ENCODE peak calls at places on chromosomes 13 and 19, in four cellular contexts. One of them, this sample, is unnamed.

GRCh38 chr13:34357435-34358232 is 539.7 kb downstream of the RFC3 start:
- DNase-seq in nephron progenitor cell: no peak
- DNase-seq in adrenal gland: peak; percentile 70
- DNase-seq in HFF-Myc: peak; percentile 69
- DNase-seq in this sample: no peak

GRCh38 chr13:97076898-97077297 is 82.6 kb upstream of the OXGR1 start:
- DNase-seq in HFF-Myc: no peak
- DNase-seq in nephron progenitor cell: no peak
- DNase-seq in adrenal gland: no peak
- DNase-seq in this sample: no peak

GRCh38 chr13:21120191-21120590 is 56.2 kb downstream of the SKA3 start:
- DNase-seq in nephron progenitor cell: no peak
- DNase-seq in HFF-Myc: no peak
- DNase-seq in adrenal gland: no peak
- DNase-seq in this sample: no peak

GRCh38 chr13:99542788-99543406 is 41.6 kb downstream of the TM9SF2 start:
- DNase-seq in nephron progenitor cell: no peak
- DNase-seq in HFF-Myc: no peak
- DNase-seq in adrenal gland: no peak
- DNase-seq in this sample: no peak

GRCh38 chr19:3142292-3142670 is 6.4 kb downstream of the GNA15 start:
- DNase-seq in nephron progenitor cell: no peak
- DNase-seq in HFF-Myc: no peak
- DNase-seq in adrenal gland: no peak
- DNase-seq in this sample: no peak

GRCh38 chr19:42455621-42456081 is 12.9 kb upstream of the CXCL17 start:
- DNase-seq in adrenal gland: no peak
- DNase-seq in HFF-Myc: no peak
- DNase-seq in nephron progenitor cell: no peak
- DNase-seq in this sample: no peak

GRCh38 chr13:31896427-31896826 is 135.1 kb upstream of the FRY start:
- DNase-seq in adrenal gland: no peak
- DNase-seq in HFF-Myc: no peak
- DNase-seq in nephron progenitor cell: no peak
- DNase-seq in this sample: no peak

GRCh38 chr19:13033819-13034611 is 38.7 kb downstream of the NFIX start:
- DNase-seq in adrenal gland: peak; percentile 94
- DNase-seq in nephron progenitor cell: peak; percentile 61
- DNase-seq in HFF-Myc: no peak
- DNase-seq in this sample: no peak

GRCh38 chr19:32830231-32831014 is 39.1 kb downstream of the SLC7A9 start:
- DNase-seq in adrenal gland: no peak
- DNase-seq in nephron progenitor cell: no peak
- DNase-seq in HFF-Myc: no peak
- DNase-seq in this sample: no peak

GRCh38 chr13:110680852-110681251 is 25.1 kb downstream of the CARS2 start:
- DNase-seq in HFF-Myc: no peak
- DNase-seq in adrenal gland: no peak
- DNase-seq in nephron progenitor cell: peak; percentile 19
- DNase-seq in this sample: no peak

GRCh38 chr19:3343619-3344502 is 22.5 kb upstream of the NFIC start:
- DNase-seq in HFF-Myc: no peak
- DNase-seq in nephron progenitor cell: no peak
- DNase-seq in adrenal gland: peak; percentile 96
- DNase-seq in this sample: peak; percentile 69

GRCh38 chr19:50447053-50447452 is 14.4 kb downstream of the MYBPC2 start:
- DNase-seq in HFF-Myc: no peak
- DNase-seq in nephron progenitor cell: no peak
- DNase-seq in adrenal gland: no peak
- DNase-seq in this sample: no peak

GRCh38 chr13:114161644-114162532 is 17.2 kb upstream of the CFAP97D2 start:
- DNase-seq in adrenal gland: peak; percentile 62
- DNase-seq in nephron progenitor cell: no peak
- DNase-seq in HFF-Myc: no peak
- DNase-seq in this sample: peak; percentile 46

GRCh38 chr13:80312967-80313366 is 28.0 kb downstream of the SPRY2 start:
- DNase-seq in HFF-Myc: no peak
- DNase-seq in nephron progenitor cell: no peak
- DNase-seq in adrenal gland: no peak
- DNase-seq in this sample: no peak

GRCh38 chr13:30376426-30377311 is 45.6 kb upstream of the UBE2L5 start:
- DNase-seq in nephron progenitor cell: no peak
- DNase-seq in adrenal gland: no peak
- DNase-seq in HFF-Myc: no peak
- DNase-seq in this sample: no peak

GRCh38 chr13:66483712-66484111 is 746.4 kb downstream of the PCDH9 start:
- DNase-seq in HFF-Myc: no peak
- DNase-seq in nephron progenitor cell: no peak
- DNase-seq in adrenal gland: no peak
- DNase-seq in this sample: no peak

GRCh38 chr19:13037161-13037560 is 41.9 kb downstream of the NFIX start:
- DNase-seq in nephron progenitor cell: no peak
- DNase-seq in adrenal gland: no peak
- DNase-seq in HFF-Myc: no peak
- DNase-seq in this sample: no peak

GRCh38 chr19:31418055-31418454 is 68.8 kb upstream of the TSHZ3 start:
- DNase-seq in nephron progenitor cell: no peak
- DNase-seq in adrenal gland: no peak
- DNase-seq in HFF-Myc: no peak
- DNase-seq in this sample: no peak

GRCh38 chr13:38348890-38349289 is 761 bp upstream of the UFM1 start:
- DNase-seq in adrenal gland: no peak
- DNase-seq in nephron progenitor cell: peak; percentile 6
- DNase-seq in HFF-Myc: no peak
- DNase-seq in this sample: no peak

GRCh38 chr19:31179471-31179852 is 169.8 kb downstream of the TSHZ3 start:
- DNase-seq in adrenal gland: no peak
- DNase-seq in HFF-Myc: no peak
- DNase-seq in nephron progenitor cell: no peak
- DNase-seq in this sample: no peak

GRCh38 chr13:30126903-30127428 is 180.4 kb downstream of the KATNAL1 start:
- DNase-seq in adrenal gland: no peak
- DNase-seq in nephron progenitor cell: no peak
- DNase-seq in HFF-Myc: no peak
- DNase-seq in this sample: no peak

GRCh38 chr19:35284153-35285140 is 2.1 kb downstream of the HAMP start:
- DNase-seq in nephron progenitor cell: no peak
- DNase-seq in HFF-Myc: no peak
- DNase-seq in adrenal gland: no peak
- DNase-seq in this sample: no peak

GRCh38 chr13:92842145-92842544 is 384.5 kb upstream of the GPC6 start:
- DNase-seq in HFF-Myc: peak; percentile 46
- DNase-seq in adrenal gland: no peak
- DNase-seq in nephron progenitor cell: no peak
- DNase-seq in this sample: no peak

GRCh38 chr13:41401371-41401770 is 56.0 kb upstream of the RGCC start:
- DNase-seq in HFF-Myc: no peak
- DNase-seq in nephron progenitor cell: no peak
- DNase-seq in adrenal gland: no peak
- DNase-seq in this sample: no peak

GRCh38 chr13:110581489-110582185 is 20.1 kb upstream of the RAB20 start:
- DNase-seq in HFF-Myc: no peak
- DNase-seq in nephron progenitor cell: no peak
- DNase-seq in adrenal gland: no peak
- DNase-seq in this sample: no peak

GRCh38 chr13:72314210-72314609 is 413.2 kb downstream of the MZT1 start:
- DNase-seq in HFF-Myc: no peak
- DNase-seq in adrenal gland: no peak
- DNase-seq in nephron progenitor cell: no peak
- DNase-seq in this sample: no peak

GRCh38 chr13:28621439-28621838 is 37.5 kb upstream of the POMP start:
- DNase-seq in adrenal gland: no peak
- DNase-seq in nephron progenitor cell: no peak
- DNase-seq in HFF-Myc: no peak
- DNase-seq in this sample: no peak

GRCh38 chr13:37701306-37701705 is 102.7 kb upstream of the POSTN start:
- DNase-seq in nephron progenitor cell: no peak
- DNase-seq in HFF-Myc: no peak
- DNase-seq in adrenal gland: no peak
- DNase-seq in this sample: no peak

GRCh38 chr13:79867248-79867647 is 386.3 kb downstream of the NDFIP2 start:
- DNase-seq in HFF-Myc: no peak
- DNase-seq in adrenal gland: no peak
- DNase-seq in nephron progenitor cell: no peak
- DNase-seq in this sample: no peak

GRCh38 chr19:40561947-40562346 is 14.7 kb upstream of the SHKBP1 start:
- DNase-seq in nephron progenitor cell: no peak
- DNase-seq in HFF-Myc: no peak
- DNase-seq in adrenal gland: no peak
- DNase-seq in this sample: no peak

GRCh38 chr19:11693505-11694499 is 44.9 kb downstream of the ZNF823 start:
- DNase-seq in nephron progenitor cell: no peak
- DNase-seq in adrenal gland: no peak
- DNase-seq in HFF-Myc: peak; percentile 66
- DNase-seq in this sample: no peak
- TF ChIP-seq CTCF in nephron progenitor cell: no peak
- TF ChIP-seq CTCF in adrenal gland: no peak
- TF ChIP-seq CTCF in HFF-Myc: no peak
- TF ChIP-seq CTCF in this sample: no peak

GRCh38 chr19:55212447-55212846 is 3.1 kb upstream of the PTPRH start:
- DNase-seq in nephron progenitor cell: no peak
- DNase-seq in adrenal gland: no peak
- DNase-seq in HFF-Myc: no peak
- DNase-seq in this sample: no peak
- TF ChIP-seq CTCF in nephron progenitor cell: no peak
- TF ChIP-seq CTCF in adrenal gland: no peak
- TF ChIP-seq CTCF in HFF-Myc: peak; percentile 54
- TF ChIP-seq CTCF in this sample: no peak

DNA sequence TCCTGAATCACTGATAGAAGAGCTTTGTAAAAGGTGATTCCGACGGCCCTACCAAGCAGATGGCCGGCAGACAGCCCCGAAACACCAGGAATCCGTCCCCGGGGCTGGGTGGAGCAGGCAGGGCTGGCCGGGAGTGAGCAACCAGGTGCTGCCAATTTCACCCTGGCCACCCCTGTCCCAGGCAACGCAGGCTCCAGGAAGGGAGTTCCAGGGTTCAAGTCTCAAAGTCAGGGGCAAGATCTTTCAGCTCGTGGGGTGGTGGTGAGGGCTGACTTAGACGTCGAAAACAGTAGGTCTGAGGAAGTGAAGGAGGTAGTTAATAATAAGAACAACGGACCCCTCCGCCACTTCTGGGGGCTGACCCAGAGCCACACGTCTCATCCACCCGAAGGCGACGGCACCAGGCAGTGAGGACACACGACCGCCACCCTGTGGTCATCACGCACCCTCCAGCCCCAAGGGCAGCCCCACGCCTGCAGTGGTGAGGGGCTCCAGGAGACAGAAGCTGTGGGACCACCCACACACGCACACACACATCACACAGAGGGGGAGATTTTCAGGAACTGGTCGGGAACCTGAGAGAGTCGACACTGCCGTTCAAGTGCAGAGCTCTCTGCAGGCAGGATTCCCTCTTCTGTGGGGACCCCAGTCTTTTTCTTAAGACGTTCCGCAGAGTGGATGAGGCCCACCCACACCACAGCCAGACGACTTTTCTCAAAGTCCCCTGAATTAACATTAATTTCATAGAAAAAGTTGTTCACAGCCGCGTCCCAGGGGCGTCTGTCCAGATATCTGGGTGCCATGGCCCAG is 67.2 kb downstream of the SPACA7 start:
- DNase-seq in adrenal gland: no peak
- DNase-seq in HFF-Myc: no peak
- DNase-seq in nephron progenitor cell: peak; percentile 66
- DNase-seq in this sample: no peak
- TF ChIP-seq CTCF in adrenal gland: no peak
- TF ChIP-seq CTCF in HFF-Myc: peak; percentile 42
- TF ChIP-seq CTCF in nephron progenitor cell: no peak
- TF ChIP-seq CTCF in this sample: no peak

DNA sequence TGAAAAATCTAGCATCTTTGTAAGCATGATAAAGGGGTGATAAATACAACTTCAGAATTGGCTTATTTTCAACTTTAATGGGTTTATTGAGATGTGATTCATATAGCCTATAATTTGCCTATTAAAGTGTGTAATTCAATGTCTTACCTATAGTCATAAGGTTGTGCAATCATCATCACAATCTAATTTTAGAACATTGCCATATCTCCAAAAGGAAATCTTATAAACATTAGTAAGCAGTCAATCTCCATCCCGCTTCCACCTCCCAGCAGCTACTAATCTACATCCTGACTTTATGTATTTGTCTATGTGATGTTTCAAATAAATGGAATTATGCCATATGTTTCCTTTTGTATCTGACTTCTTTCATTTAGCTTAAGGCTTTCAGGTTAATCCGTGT is 145.2 kb upstream of the KLHL1 start:
- DNase-seq in nephron progenitor cell: no peak
- DNase-seq in HFF-Myc: no peak
- DNase-seq in adrenal gland: no peak
- DNase-seq in this sample: no peak
- TF ChIP-seq CTCF in nephron progenitor cell: no peak
- TF ChIP-seq CTCF in HFF-Myc: no peak
- TF ChIP-seq CTCF in adrenal gland: no peak
- TF ChIP-seq CTCF in this sample: no peak

DNA sequence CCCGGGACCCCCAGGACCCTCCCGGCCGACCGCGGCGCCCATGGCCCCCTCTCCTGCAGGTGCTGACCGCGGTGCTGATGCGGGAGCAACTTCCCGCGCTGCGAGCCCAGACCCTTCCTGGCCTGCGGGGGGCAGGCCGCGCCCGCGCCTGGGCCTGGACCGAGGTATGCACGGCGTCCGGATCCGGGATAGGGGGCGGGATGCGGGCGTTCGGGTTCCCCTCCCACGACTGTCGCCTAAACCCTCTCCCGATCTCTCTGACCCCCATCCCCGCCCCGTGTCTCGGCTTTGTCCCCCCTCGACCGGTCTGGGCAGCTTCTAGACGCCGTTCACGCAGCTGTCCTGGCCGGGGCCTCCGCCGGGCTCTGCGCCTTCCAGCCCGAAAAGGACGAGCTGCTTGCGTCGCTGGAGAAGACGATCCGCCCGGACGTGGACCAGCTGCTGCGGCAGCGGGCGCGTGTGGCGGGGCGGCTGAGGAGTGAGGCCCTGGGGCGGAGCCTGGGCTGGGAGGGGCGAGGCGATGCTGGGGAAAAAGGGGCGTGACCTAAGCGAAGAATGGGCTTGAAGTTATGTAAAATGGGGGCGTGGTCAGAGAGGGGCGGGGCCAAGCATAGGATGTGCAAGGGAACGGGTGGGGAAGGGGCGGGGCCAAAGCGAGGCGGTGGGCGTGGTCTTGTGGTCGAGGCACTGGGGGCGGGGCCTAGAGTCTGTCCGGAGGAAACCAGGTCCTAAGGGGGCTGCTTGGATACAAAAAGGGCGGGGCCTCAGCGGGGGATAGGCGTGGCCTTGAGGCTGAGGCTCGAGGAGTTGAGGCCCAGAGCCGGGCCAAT is 15.9 kb upstream of the COLGALT1 start:
- DNase-seq in nephron progenitor cell: peak; percentile 99
- DNase-seq in adrenal gland: peak; percentile 97
- DNase-seq in HFF-Myc: peak; percentile 75
- DNase-seq in this sample: peak; percentile 98
- TF ChIP-seq CTCF in nephron progenitor cell: no peak
- TF ChIP-seq CTCF in adrenal gland: peak; percentile 26
- TF ChIP-seq CTCF in HFF-Myc: no peak
- TF ChIP-seq CTCF in this sample: no peak

This sample was measured in omental fat pad.